ENCODE peak calls at places on chromosomes 6 and 20, in four cellular contexts. Z, M, V and H are unnamed samples. For H3K4me1, the result is how much of the 10 kb centered on the place peaks cover.

GRCh38 chr6:112029045-112029822 is 24.7 kb upstream of the CCN6 start:
- DNase-seq in M (peak), Z (peak), V (no peak), H (peak)

GRCh38 chr6:170177383-170178265 is 113.3 kb downstream of the DLL1 start:
- DNase-seq in V (peak), M (no peak), Z (peak), H (peak)

GRCh38 chr6:54481096-54481495 is 172.9 kb downstream of the TINAG start:
- DNase-seq in Z (no peak), V (no peak), M (no peak), H (no peak)

GRCh38 chr6:105759946-105760345 is 326.2 kb upstream of the PRDM1 start:
- DNase-seq in V (no peak), M (no peak), Z (no peak), H (no peak)

GRCh38 chr6:162450358-162450757 is 277.2 kb downstream of the PRKN start:
- DNase-seq in Z (no peak), M (no peak), V (no peak), H (no peak)

GRCh38 chr20:31841928-31842327 is 3.5 kb downstream of the FOXS1 start:
- DNase-seq in Z (no peak), M (peak), V (no peak), H (no peak)

GRCh38 chr6:153002613-153003293 is at the start of gene MTRF1L:
- DNase-seq in V (peak), Z (peak), M (peak), H (peak)

GRCh38 chr20:34083137-34083536 is 28.9 kb downstream of the EIF2S2 start:
- DNase-seq in V (peak), M (peak), Z (peak), H (peak)

GRCh38 chr6:157549468-157549745 is 168.4 kb downstream of the ZDHHC14 start:
- DNase-seq in V (no peak), M (no peak), Z (no peak), H (no peak)

GRCh38 chr20:58649288-58650180 is 1.5 kb upstream of the STX16 start:
- DNase-seq in V (peak), Z (no peak), M (no peak), H (peak)

DNA sequence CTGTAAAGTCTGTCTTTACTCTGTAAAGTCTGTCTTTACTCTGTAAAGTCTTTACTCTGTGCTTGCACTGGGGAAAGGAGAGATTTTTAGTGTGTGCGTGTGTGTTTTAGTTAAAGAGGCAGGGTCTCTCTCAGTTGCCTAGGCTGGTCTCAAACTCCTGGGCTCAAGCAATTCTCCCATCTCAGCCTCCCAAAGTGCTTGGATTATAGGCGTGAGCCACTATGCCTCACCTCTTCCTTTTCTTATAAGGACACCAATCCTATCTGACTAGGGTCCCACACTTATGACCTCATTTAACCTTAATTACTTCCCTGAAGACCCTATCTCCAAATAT is 93.8 kb downstream of the JPH2 start:
- DNase-seq in M (no peak), Z (no peak), V (no peak), H (no peak)
- TF ChIP-seq CTCF in M (no peak), Z (no peak), V (no peak), H (no peak)

GRCh38 chr6:136526937-136527336 is 23.3 kb downstream of the MAP7 start:
- DNase-seq in V (no peak), Z (no peak), M (no peak), H (no peak)
- H3K4me1 ChIP-seq in V (under half), Z (under half), M (under half), H (under half)

DNA sequence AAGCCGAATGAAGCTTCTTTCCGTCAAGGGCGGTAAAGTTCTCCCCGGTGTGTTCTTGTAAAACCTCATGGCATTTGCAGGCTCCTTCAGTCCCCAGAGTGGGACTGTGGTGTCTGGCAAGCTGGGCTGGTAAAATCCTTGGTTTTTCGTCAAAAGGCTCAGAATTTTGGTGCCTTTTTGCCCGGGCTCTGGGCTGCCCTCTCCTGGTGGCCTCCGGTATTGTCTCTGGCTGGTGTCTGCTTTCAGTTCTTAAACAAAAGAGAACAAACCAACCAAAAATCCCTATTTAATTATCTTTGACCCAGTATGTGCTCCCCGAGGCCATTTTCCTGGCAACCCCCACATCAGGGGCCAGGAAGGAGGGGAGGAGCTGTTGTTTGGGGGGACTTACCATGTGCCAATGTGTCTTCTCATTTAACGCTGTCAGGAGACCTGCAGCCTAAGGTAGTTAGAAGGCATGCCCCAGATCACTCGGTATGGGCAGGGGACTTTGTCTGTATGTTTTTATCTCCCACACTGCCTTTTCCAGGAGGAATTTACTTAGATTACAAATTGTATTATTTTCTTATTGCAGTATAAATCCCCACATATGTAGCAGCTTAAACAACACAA is 11.1 kb downstream of the CDH4 start:
- DNase-seq in M (peak), V (no peak), Z (no peak), H (no peak)
- TF ChIP-seq CTCF in M (peak), V (peak), Z (peak), H (peak)

DNA sequence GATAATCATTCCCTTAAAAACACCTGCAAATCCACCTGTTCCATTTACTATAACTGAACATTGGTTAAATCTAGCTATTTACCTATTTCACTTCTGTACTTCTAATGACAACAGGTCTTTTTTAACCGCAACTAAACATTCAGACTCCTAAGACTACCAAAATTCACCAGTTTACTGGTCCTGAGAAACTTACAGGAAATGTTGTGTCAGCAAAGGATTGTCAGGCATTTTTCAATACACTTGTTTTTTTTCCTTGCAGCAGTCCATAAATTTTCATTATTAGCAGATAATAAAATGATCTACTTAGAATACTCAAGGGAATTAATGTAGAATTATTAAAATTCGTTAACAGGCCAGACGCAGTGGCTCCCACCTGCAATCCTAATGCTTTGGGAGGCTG is 5.3 kb downstream of the ZUP1 start:
- DNase-seq in V (no peak), M (no peak), Z (no peak), H (no peak)
- H3K4me1 ChIP-seq in V (under half), M (under half), Z (under half), H (under half)